ENCODE peak calls at places on chromosome 5, in seven cellular contexts. One of them, this sample, is unnamed.

GRCh38 chr5:25027016-25027415 is 382.2 kb upstream of the CDH10 start:
- DNase-seq in right lobe of liver: no peak
- DNase-seq in body of pancreas: no peak
- DNase-seq in transverse colon: no peak
- DNase-seq in H1: no peak
- DNase-seq in uterus: no peak
- DNase-seq in A549: no peak
- DNase-seq in this sample: no peak

GRCh38 chr5:136701191-136701590 is 335.8 kb upstream of the TRPC7 start:
- DNase-seq in H1: no peak
- DNase-seq in body of pancreas: no peak
- DNase-seq in transverse colon: no peak
- DNase-seq in right lobe of liver: no peak
- DNase-seq in A549: no peak
- DNase-seq in uterus: no peak
- DNase-seq in this sample: no peak

GRCh38 chr5:163915481-163915961 is 410.1 kb downstream of the MAT2B start:
- DNase-seq in transverse colon: peak
- DNase-seq in uterus: no peak
- DNase-seq in A549: no peak
- DNase-seq in right lobe of liver: no peak
- DNase-seq in H1: no peak
- DNase-seq in body of pancreas: no peak
- DNase-seq in this sample: peak

GRCh38 chr5:133236976-133237375 is 185.2 kb downstream of the HSPA4 start:
- DNase-seq in A549: no peak
- DNase-seq in H1: no peak
- DNase-seq in uterus: no peak
- DNase-seq in transverse colon: no peak
- DNase-seq in right lobe of liver: no peak
- DNase-seq in body of pancreas: no peak
- DNase-seq in this sample: no peak

GRCh38 chr5:2751592-2752021 is at the start of gene IRX2:
- DNase-seq in transverse colon: peak
- DNase-seq in body of pancreas: peak
- DNase-seq in uterus: no peak
- DNase-seq in right lobe of liver: no peak
- DNase-seq in H1: peak
- DNase-seq in A549: peak
- DNase-seq in this sample: no peak

GRCh38 chr5:180806351-180807011 is 3.9 kb upstream of the MGAT1 start:
- DNase-seq in body of pancreas: peak
- DNase-seq in H1: no peak
- DNase-seq in transverse colon: no peak
- DNase-seq in A549: no peak
- DNase-seq in uterus: no peak
- DNase-seq in right lobe of liver: no peak
- DNase-seq in this sample: peak

GRCh38 chr5:110702704-110703103 is 23.8 kb downstream of the TMEM232 start:
- DNase-seq in right lobe of liver: no peak
- DNase-seq in uterus: no peak
- DNase-seq in body of pancreas: no peak
- DNase-seq in transverse colon: no peak
- DNase-seq in A549: no peak
- DNase-seq in H1: no peak
- DNase-seq in this sample: no peak

GRCh38 chr5:74631088-74631960 is 9.2 kb downstream of the ENC1 start:
- DNase-seq in uterus: no peak
- DNase-seq in right lobe of liver: no peak
- DNase-seq in body of pancreas: no peak
- DNase-seq in H1: no peak
- DNase-seq in A549: peak
- DNase-seq in transverse colon: no peak
- DNase-seq in this sample: no peak

GRCh38 chr5:127934791-127935256 is 148.7 kb upstream of the SLC12A2 start:
- DNase-seq in A549: peak
- DNase-seq in uterus: no peak
- DNase-seq in body of pancreas: peak
- DNase-seq in transverse colon: no peak
- DNase-seq in right lobe of liver: no peak
- DNase-seq in H1: no peak
- DNase-seq in this sample: no peak

GRCh38 chr5:16593013-16593412 is 23.8 kb downstream of the RETREG1 start:
- DNase-seq in right lobe of liver: no peak
- DNase-seq in transverse colon: no peak
- DNase-seq in body of pancreas: no peak
- DNase-seq in A549: no peak
- DNase-seq in uterus: no peak
- DNase-seq in H1: no peak
- DNase-seq in this sample: no peak

GRCh38 chr5:107979900-107980299 is 309.2 kb upstream of the EFNA5 start:
- DNase-seq in right lobe of liver: no peak
- DNase-seq in body of pancreas: no peak
- DNase-seq in H1: no peak
- DNase-seq in uterus: no peak
- DNase-seq in A549: no peak
- DNase-seq in transverse colon: no peak
- DNase-seq in this sample: no peak

GRCh38 chr5:173789031-173789920 is 98.9 kb upstream of the CPEB4 start:
- DNase-seq in A549: no peak
- DNase-seq in H1: no peak
- DNase-seq in right lobe of liver: peak
- DNase-seq in body of pancreas: no peak
- DNase-seq in transverse colon: no peak
- DNase-seq in uterus: no peak
- DNase-seq in this sample: peak

GRCh38 chr5:60674251-60674650 is 25.7 kb downstream of the DEPDC1B start:
- DNase-seq in body of pancreas: no peak
- DNase-seq in transverse colon: no peak
- DNase-seq in right lobe of liver: no peak
- DNase-seq in H1: no peak
- DNase-seq in uterus: no peak
- DNase-seq in A549: no peak
- DNase-seq in this sample: no peak

GRCh38 chr5:60673329-60673728 is 26.6 kb downstream of the DEPDC1B start:
- DNase-seq in A549: no peak
- DNase-seq in H1: no peak
- DNase-seq in uterus: no peak
- DNase-seq in body of pancreas: no peak
- DNase-seq in transverse colon: no peak
- DNase-seq in right lobe of liver: no peak
- DNase-seq in this sample: no peak

GRCh38 chr5:60672693-60673264 is 27.2 kb downstream of the DEPDC1B start:
- DNase-seq in H1: no peak
- DNase-seq in body of pancreas: no peak
- DNase-seq in right lobe of liver: no peak
- DNase-seq in transverse colon: peak
- DNase-seq in A549: no peak
- DNase-seq in uterus: no peak
- DNase-seq in this sample: no peak

GRCh38 chr5:60674670-60675069 is 25.3 kb downstream of the DEPDC1B start:
- DNase-seq in transverse colon: no peak
- DNase-seq in A549: no peak
- DNase-seq in right lobe of liver: no peak
- DNase-seq in body of pancreas: no peak
- DNase-seq in uterus: no peak
- DNase-seq in H1: no peak
- DNase-seq in this sample: no peak

DNA sequence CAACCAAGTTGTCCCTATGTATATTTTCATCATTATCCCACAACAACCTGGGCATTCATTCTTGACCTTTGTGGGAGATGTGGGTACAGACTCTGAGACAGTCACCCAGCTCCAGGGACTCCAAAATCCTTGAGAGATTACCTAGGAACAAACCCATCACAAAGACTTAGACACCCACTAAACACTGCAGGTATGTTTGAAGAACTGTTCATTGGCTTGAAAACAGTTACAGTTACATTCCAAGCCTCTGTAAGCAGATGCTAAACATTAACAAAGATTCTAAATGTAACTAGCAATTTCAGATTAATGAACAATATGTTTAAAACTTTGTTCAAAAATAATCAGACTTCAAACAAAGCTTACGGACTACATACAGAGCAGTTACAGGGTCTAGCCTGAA is 24.7 kb downstream of the DEPDC1B start:
- DNase-seq in A549: no peak
- DNase-seq in H1: no peak
- DNase-seq in uterus: no peak
- DNase-seq in right lobe of liver: no peak
- DNase-seq in transverse colon: no peak
- DNase-seq in body of pancreas: no peak
- DNase-seq in this sample: no peak
- H3K27ac ChIP-seq in A549: no peak
- H3K27ac ChIP-seq in H1: no peak
- H3K27ac ChIP-seq in uterus: no peak
- H3K27ac ChIP-seq in right lobe of liver: no peak
- H3K27ac ChIP-seq in transverse colon: peak
- H3K27ac ChIP-seq in body of pancreas: no peak
- H3K27ac ChIP-seq in this sample: peak

GRCh38 chr5:150412319-150413175 is at the start of gene CD74:
- DNase-seq in A549: no peak
- DNase-seq in H1: peak
- DNase-seq in uterus: peak
- DNase-seq in body of pancreas: peak
- DNase-seq in right lobe of liver: peak
- DNase-seq in transverse colon: peak
- DNase-seq in this sample: peak

GRCh38 chr5:150411245-150411979 is 1.3 kb downstream of the CD74 start:
- DNase-seq in uterus: peak
- DNase-seq in body of pancreas: peak
- DNase-seq in right lobe of liver: peak
- DNase-seq in A549: no peak
- DNase-seq in transverse colon: peak
- DNase-seq in H1: peak
- DNase-seq in this sample: no peak

GRCh38 chr5:150409638-150410523 is 2.8 kb downstream of the CD74 start:
- DNase-seq in body of pancreas: peak
- DNase-seq in H1: peak
- DNase-seq in right lobe of liver: peak
- DNase-seq in transverse colon: peak
- DNase-seq in uterus: peak
- DNase-seq in A549: peak
- DNase-seq in this sample: peak

GRCh38 chr5:150413176-150413901 is 629 bp upstream of the CD74 start:
- DNase-seq in uterus: no peak
- DNase-seq in body of pancreas: no peak
- DNase-seq in A549: no peak
- DNase-seq in transverse colon: no peak
- DNase-seq in H1: no peak
- DNase-seq in right lobe of liver: peak
- DNase-seq in this sample: no peak

DNA sequence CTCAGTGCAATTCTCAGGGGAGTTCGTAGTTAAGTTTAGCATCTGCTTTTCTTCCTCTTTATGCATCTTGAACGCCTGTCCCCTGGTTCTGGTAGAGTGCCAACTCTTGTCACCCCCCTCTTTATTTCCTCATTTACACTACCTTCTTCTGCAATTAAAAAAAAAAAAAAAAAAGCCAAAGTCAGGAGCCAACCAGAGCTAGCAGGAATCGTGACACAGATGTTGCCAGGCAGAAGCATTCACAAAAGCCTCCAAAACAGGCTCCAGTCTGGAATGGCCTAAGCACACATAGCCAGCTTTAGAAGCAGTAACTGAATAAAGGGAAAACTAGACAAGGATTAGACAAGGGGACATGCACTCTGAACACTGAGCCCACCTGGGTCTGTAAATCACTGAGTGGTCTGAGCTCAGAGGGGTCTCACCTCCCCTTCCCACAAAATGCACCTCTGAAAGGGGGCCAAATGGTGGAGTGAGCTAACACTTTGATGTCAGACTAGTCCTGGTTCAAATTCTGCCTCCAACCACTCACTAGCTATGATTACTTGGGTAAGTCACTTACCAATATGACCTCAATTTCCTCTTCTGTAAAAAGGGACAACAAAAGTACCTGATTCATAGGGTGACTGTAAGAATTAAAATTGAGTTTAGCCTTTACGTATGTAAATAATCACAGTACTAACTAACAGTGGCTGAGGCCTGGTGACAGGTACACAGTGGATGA is 2.0 kb downstream of the CD74 start:
- DNase-seq in H1: peak
- DNase-seq in right lobe of liver: peak
- DNase-seq in body of pancreas: peak
- DNase-seq in uterus: peak
- DNase-seq in transverse colon: peak
- DNase-seq in A549: peak
- DNase-seq in this sample: peak
- TF ChIP-seq POLR2A in H1: no peak
- TF ChIP-seq POLR2A in right lobe of liver: no peak
- TF ChIP-seq POLR2A in body of pancreas: peak
- TF ChIP-seq POLR2A in uterus: no peak
- TF ChIP-seq POLR2A in transverse colon: no peak
- TF ChIP-seq POLR2A in A549: no peak
- TF ChIP-seq POLR2A in this sample: peak

DNA sequence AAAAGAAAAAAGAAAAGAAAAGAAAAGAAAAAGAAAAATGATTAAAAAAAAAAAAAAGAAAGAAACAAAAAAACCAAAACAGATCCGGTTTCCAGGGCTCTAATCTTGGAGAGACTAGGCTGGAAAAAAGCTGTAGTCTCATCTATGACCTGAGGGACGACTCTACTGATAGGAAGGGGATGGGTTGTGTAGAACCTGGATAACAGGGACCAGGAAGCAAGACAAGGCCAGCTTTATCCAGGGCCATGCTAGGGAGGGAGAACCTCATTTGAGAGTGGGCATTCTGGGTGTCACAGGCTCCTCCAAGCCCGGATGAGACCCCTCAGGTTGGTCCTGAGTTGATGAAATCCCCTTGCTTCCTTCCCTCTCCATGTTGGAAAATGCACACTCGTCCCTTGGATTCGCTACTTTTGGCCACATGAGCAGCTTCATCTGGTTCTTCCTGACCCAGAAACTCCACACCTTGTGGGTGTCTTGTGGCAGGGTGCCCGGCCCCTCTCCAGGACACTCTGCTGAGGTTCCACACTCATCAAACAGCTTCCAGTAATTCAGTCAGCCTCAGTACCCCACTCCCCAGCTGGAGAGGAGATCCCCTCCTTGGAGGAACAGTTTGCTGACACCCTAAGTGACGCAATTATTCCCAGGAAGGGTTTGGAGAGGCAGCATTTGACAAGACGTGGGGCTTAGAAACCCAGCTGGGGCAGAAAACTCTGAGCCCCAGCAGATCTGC is 71.1 kb upstream of the LHFPL2 start:
- DNase-seq in body of pancreas: no peak
- DNase-seq in A549: no peak
- DNase-seq in right lobe of liver: no peak
- DNase-seq in H1: no peak
- DNase-seq in transverse colon: no peak
- DNase-seq in uterus: no peak
- DNase-seq in this sample: no peak
- H3K27ac ChIP-seq in body of pancreas: no peak
- H3K27ac ChIP-seq in A549: peak
- H3K27ac ChIP-seq in right lobe of liver: no peak
- H3K27ac ChIP-seq in H1: no peak
- H3K27ac ChIP-seq in transverse colon: peak
- H3K27ac ChIP-seq in uterus: no peak
- H3K27ac ChIP-seq in this sample: no peak

DNA sequence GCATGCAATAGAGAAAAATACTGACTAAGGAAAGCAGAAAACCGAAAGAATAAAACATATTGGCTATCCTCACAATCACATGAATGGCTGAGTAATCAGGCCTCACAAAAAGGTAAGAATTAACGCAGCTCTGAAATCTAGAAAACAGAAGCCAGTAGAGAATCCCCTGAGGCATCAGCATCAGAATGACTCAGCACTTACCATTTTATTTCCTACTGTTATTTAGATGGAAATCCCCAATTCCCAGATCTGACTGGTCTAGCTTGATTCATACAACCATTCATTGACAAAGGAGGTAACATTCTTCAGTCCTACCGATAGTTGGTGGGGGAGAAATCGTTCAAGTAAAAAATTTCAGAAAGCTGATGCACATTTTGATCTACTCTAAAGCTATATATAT is 1408.4 kb upstream of the WWC1 start:
- DNase-seq in H1: no peak
- DNase-seq in right lobe of liver: no peak
- DNase-seq in transverse colon: no peak
- DNase-seq in body of pancreas: no peak
- DNase-seq in A549: peak
- DNase-seq in uterus: no peak
- DNase-seq in this sample: no peak
- TF ChIP-seq POLR2A in H1: no peak
- TF ChIP-seq POLR2A in right lobe of liver: no peak
- TF ChIP-seq POLR2A in transverse colon: no peak
- TF ChIP-seq POLR2A in body of pancreas: no peak
- TF ChIP-seq POLR2A in A549: no peak
- TF ChIP-seq POLR2A in uterus: no peak
- TF ChIP-seq POLR2A in this sample: no peak

This sample was measured in Peyer's patch.